ENCODE peak calls at places on chromosomes 13 and 19, in ten cellular contexts. A, M, Z, F, O, L, N, K, T and S are unnamed samples.

GRCh38 chr13:50286376-50286775 is 271.1 kb downstream of the KCNRG start:
- DNase-seq in L (no peak), Z (no peak), F (no peak), O (no peak), M (no peak), A (no peak), T (no peak), K (no peak), N (no peak), S (no peak)

GRCh38 chr13:102917019-102917418 is 71.2 kb downstream of the ERCC5 start:
- DNase-seq in A (no peak), N (no peak), M (no peak), O (no peak), L (no peak), K (no peak), Z (no peak), F (no peak), T (no peak), S (no peak)

GRCh38 chr13:102091231-102091630 is 310.6 kb downstream of the FGF14 start:
- DNase-seq in M (peak), T (no peak), K (no peak), Z (no peak), F (peak), N (no peak), L (peak), A (no peak), O (no peak), S (no peak)

GRCh38 chr13:48853381-48854102 is 122.2 kb upstream of the FNDC3A start:
- DNase-seq in O (no peak), N (peak), K (no peak), M (no peak), Z (no peak), L (no peak), T (no peak), A (no peak), F (no peak), S (no peak)

GRCh38 chr19:4054471-4055208 is 12.1 kb downstream of the ZBTB7A start:
- DNase-seq in F (no peak), Z (no peak), L (no peak), N (no peak), O (no peak), A (no peak), K (no peak), M (no peak), T (no peak), S (no peak)

GRCh38 chr19:800360-801029 is 3.2 kb downstream of the PTBP1 start:
- DNase-seq in O (no peak), L (no peak), M (no peak), F (peak), K (no peak), N (no peak), T (peak), A (peak), Z (no peak), S (peak)

GRCh38 chr19:3882041-3882384 is 1.5 kb downstream of the ATCAY start:
- DNase-seq in M (no peak), N (no peak), A (no peak), F (no peak), O (no peak), Z (no peak), T (no peak), K (no peak), L (no peak), S (no peak)

GRCh38 chr13:36130168-36130541 is 1.0 kb downstream of the DCLK1 start:
- DNase-seq in T (no peak), M (no peak), L (no peak), F (no peak), N (no peak), A (no peak), Z (no peak), O (no peak), K (no peak), S (no peak)

GRCh38 chr19:10084803-10085202 is 1.3 kb upstream of the SHFL start:
- DNase-seq in A (no peak), M (no peak), F (no peak), N (no peak), L (no peak), Z (no peak), K (no peak), T (no peak), O (no peak), S (no peak)

GRCh38 chr19:5380215-5380919 is 39.8 kb upstream of the PTPRS start:
- DNase-seq in K (no peak), T (no peak), A (no peak), M (no peak), Z (no peak), N (no peak), L (no peak), O (no peak), F (no peak), S (no peak)